ENCODE peak calls at places on chromosomes 11 and 22, in five cellular contexts. One of them, this sample, is unnamed.

GRCh38 chr22:46029574-46030200 is 52.7 kb upstream of the WNT7B start:
- DNase-seq in H9: no peak
- DNase-seq in mesenchymal stem cell: no peak
- DNase-seq in H1: no peak
- DNase-seq in mesendoderm: no peak
- DNase-seq in this sample: no peak

GRCh38 chr11:76317296-76317695 is 63.6 kb downstream of the THAP12 start:
- DNase-seq in H9: no peak
- DNase-seq in mesenchymal stem cell: no peak
- DNase-seq in H1: no peak
- DNase-seq in mesendoderm: no peak
- DNase-seq in this sample: no peak

GRCh38 chr11:75164318-75164827 is 13.5 kb downstream of the SLCO2B1 start:
- DNase-seq in H9: no peak
- DNase-seq in mesenchymal stem cell: no peak
- DNase-seq in H1: no peak
- DNase-seq in mesendoderm: no peak
- DNase-seq in this sample: no peak

GRCh38 chr11:105392546-105392945 is 217.3 kb upstream of the GRIA4 start:
- DNase-seq in H9: no peak
- DNase-seq in mesenchymal stem cell: peak
- DNase-seq in H1: no peak
- DNase-seq in mesendoderm: no peak
- DNase-seq in this sample: no peak

GRCh38 chr22:42437488-42438292 is 5.5 kb upstream of the NFAM1 start:
- DNase-seq in H9: peak
- DNase-seq in mesenchymal stem cell: peak
- DNase-seq in H1: peak
- DNase-seq in mesendoderm: peak
- DNase-seq in this sample: peak

GRCh38 chr11:92296138-92296515 is 71.5 kb downstream of the FAT3 start:
- DNase-seq in H9: no peak
- DNase-seq in mesenchymal stem cell: peak
- DNase-seq in H1: no peak
- DNase-seq in mesendoderm: no peak
- DNase-seq in this sample: no peak

GRCh38 chr11:94330789-94331188 is 26.4 kb downstream of the IZUMO1R start:
- DNase-seq in H9: no peak
- DNase-seq in mesenchymal stem cell: no peak
- DNase-seq in H1: no peak
- DNase-seq in mesendoderm: no peak
- DNase-seq in this sample: no peak

GRCh38 chr11:11081786-11082185 is 223.9 kb upstream of the ZBED5 start:
- DNase-seq in H9: peak
- DNase-seq in mesenchymal stem cell: peak
- DNase-seq in H1: no peak
- DNase-seq in mesendoderm: peak
- DNase-seq in this sample: no peak

GRCh38 chr11:102589047-102589459 is 36.1 kb downstream of the MMP20 start:
- DNase-seq in H9: no peak
- DNase-seq in mesenchymal stem cell: no peak
- DNase-seq in H1: no peak
- DNase-seq in mesendoderm: no peak
- DNase-seq in this sample: no peak

GRCh38 chr11:33699515-33700424 is 856 bp downstream of the C11orf91 start:
- DNase-seq in H9: no peak
- DNase-seq in mesenchymal stem cell: no peak
- DNase-seq in H1: no peak
- DNase-seq in mesendoderm: peak
- DNase-seq in this sample: no peak

GRCh38 chr11:69004411-69005182 is 8.4 kb downstream of the MRGPRF start:
- DNase-seq in H9: peak
- DNase-seq in mesenchymal stem cell: no peak
- DNase-seq in H1: no peak
- DNase-seq in mesendoderm: no peak
- DNase-seq in this sample: no peak

GRCh38 chr11:3167143-3168119 is 2.3 kb upstream of the OSBPL5 start:
- DNase-seq in H9: no peak
- DNase-seq in mesenchymal stem cell: no peak
- DNase-seq in H1: no peak
- DNase-seq in mesendoderm: no peak
- DNase-seq in this sample: no peak

GRCh38 chr11:57321996-57322880 is 2.5 kb downstream of the TNKS1BP1 start:
- DNase-seq in H9: peak
- DNase-seq in mesenchymal stem cell: peak
- DNase-seq in H1: peak
- DNase-seq in mesendoderm: peak
- DNase-seq in this sample: peak

GRCh38 chr11:114060402-114061052 is 1.0 kb downstream of the ZBTB16 start:
- DNase-seq in H9: peak
- DNase-seq in mesenchymal stem cell: peak
- DNase-seq in H1: peak
- DNase-seq in mesendoderm: no peak
- DNase-seq in this sample: peak

GRCh38 chr11:47923667-47924066 is 56.7 kb upstream of the PTPRJ start:
- DNase-seq in H9: no peak
- DNase-seq in mesenchymal stem cell: peak
- DNase-seq in H1: no peak
- DNase-seq in mesendoderm: no peak
- DNase-seq in this sample: no peak

GRCh38 chr11:59776210-59777066 is 21.3 kb downstream of the STX3 start:
- DNase-seq in H9: no peak
- DNase-seq in mesenchymal stem cell: peak
- DNase-seq in H1: no peak
- DNase-seq in mesendoderm: no peak
- DNase-seq in this sample: no peak

GRCh38 chr11:112368402-112368801 is 107.7 kb upstream of the PLET1 start:
- DNase-seq in H9: no peak
- DNase-seq in mesenchymal stem cell: no peak
- DNase-seq in H1: no peak
- DNase-seq in mesendoderm: no peak
- DNase-seq in this sample: no peak

GRCh38 chr11:61766353-61766841 is 14.0 kb downstream of the MYRF start:
- DNase-seq in H9: no peak
- DNase-seq in mesenchymal stem cell: peak
- DNase-seq in H1: no peak
- DNase-seq in mesendoderm: no peak
- DNase-seq in this sample: no peak

GRCh38 chr11:64233913-64234839 is at the start of gene VEGFB:
- DNase-seq in H9: no peak
- DNase-seq in mesenchymal stem cell: peak
- DNase-seq in H1: peak
- DNase-seq in mesendoderm: no peak
- DNase-seq in this sample: no peak

GRCh38 chr11:40185793-40186192 is 1273.7 kb downstream of the LRRC4C start:
- DNase-seq in H9: no peak
- DNase-seq in mesenchymal stem cell: no peak
- DNase-seq in H1: no peak
- DNase-seq in mesendoderm: no peak
- DNase-seq in this sample: no peak

GRCh38 chr22:20750461-20751184 is 23.3 kb upstream of the SERPIND1 start:
- DNase-seq in H9: no peak
- DNase-seq in mesenchymal stem cell: peak
- DNase-seq in H1: no peak
- DNase-seq in mesendoderm: no peak
- DNase-seq in this sample: no peak

GRCh38 chr11:75797116-75797515 is 17.9 kb upstream of the UVRAG start:
- DNase-seq in H9: no peak
- DNase-seq in mesenchymal stem cell: no peak
- DNase-seq in H1: no peak
- DNase-seq in mesendoderm: no peak
- DNase-seq in this sample: no peak

GRCh38 chr22:34975721-34976120 is 90.2 kb upstream of the ISX start:
- DNase-seq in H9: peak
- DNase-seq in mesenchymal stem cell: no peak
- DNase-seq in H1: no peak
- DNase-seq in mesendoderm: peak
- DNase-seq in this sample: no peak

GRCh38 chr22:32880906-32881596 is 79.5 kb downstream of the TIMP3 start:
- DNase-seq in H9: no peak
- DNase-seq in mesenchymal stem cell: peak
- DNase-seq in H1: no peak
- DNase-seq in mesendoderm: peak
- DNase-seq in this sample: no peak

GRCh38 chr11:35357893-35358292 is 61.5 kb downstream of the SLC1A2 start:
- DNase-seq in H9: no peak
- DNase-seq in mesenchymal stem cell: peak
- DNase-seq in H1: no peak
- DNase-seq in mesendoderm: no peak
- DNase-seq in this sample: no peak

GRCh38 chr22:22877523-22878210 is 9.9 kb upstream of the IGLL5 start:
- DNase-seq in H9: peak
- DNase-seq in mesenchymal stem cell: peak
- DNase-seq in H1: peak
- DNase-seq in mesendoderm: peak
- DNase-seq in this sample: peak

DNA sequence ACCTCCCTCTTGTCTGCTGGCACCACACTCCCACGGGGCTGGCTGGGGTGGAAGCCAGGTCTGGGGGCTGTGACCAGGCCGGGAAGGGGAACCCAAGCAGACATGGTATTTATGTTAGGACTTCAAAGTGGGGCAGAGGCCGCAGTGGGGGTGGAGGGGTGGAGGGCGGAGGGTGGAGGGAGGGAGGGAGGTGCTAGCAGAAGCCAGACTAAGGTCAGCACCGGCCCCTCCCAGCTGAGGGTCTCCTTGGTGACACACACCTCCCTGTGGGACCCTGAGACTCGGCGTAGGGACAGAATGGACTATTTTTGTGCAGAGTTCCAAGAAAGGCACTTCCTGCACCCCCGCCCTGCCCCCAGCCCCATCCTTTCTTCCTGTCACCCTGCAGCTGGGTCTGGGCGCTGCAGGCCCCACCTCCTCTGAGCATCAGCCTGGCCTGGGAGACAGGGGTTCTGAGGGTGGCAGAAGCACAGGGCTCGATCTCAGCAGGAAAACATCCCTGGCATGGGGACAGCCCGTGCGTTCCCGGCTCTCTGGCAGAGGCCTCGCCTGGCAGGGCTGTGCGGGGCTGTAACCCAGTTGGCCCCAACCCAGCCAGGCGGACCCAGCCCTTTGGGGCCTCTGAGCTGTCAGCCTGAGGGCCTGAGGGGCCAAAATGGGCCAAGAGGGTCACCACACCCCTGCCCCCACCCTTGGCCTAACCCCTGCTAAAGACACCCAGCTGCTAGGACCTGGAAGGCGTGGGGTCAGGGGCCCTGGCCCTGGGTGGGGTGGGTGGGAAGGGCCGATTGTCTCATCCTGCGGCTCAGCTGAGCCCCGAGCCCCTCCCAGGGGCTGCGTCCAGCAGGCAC is 9.6 kb upstream of the CD248 start:
- DNase-seq in H9: no peak
- DNase-seq in mesenchymal stem cell: peak
- DNase-seq in H1: peak
- DNase-seq in mesendoderm: no peak
- DNase-seq in this sample: no peak
- H4K8ac ChIP-seq in H9: no peak
- H4K8ac ChIP-seq in mesenchymal stem cell: peak
- H4K8ac ChIP-seq in H1: no peak
- H4K8ac ChIP-seq in mesendoderm: no peak
- H4K8ac ChIP-seq in this sample: no peak

DNA sequence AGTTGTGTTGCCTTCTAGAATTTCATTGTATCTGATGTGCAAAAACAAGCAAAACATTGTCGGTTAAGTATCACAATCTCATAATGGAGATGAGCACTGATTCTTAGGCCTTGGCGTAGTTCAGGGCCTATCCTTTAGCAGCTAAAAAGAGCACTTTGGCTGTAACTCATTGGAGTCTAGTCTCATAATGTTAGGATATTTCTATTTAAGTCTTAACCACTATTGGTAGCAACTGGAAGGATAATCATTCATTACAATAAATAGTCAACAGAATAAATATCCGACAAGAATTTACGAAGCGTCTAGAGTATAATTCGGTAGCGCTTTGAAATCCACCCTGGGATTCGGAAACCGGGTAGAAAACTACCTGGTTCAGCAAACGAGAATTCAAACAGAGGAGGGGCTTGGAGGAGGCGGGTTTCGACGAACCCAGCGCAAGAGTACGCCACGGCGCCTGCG is 461 bp upstream of the EED start:
- DNase-seq in H9: peak
- DNase-seq in mesenchymal stem cell: no peak
- DNase-seq in H1: no peak
- DNase-seq in mesendoderm: peak
- DNase-seq in this sample: no peak
- H4K8ac ChIP-seq in H9: no peak
- H4K8ac ChIP-seq in mesenchymal stem cell: no peak
- H4K8ac ChIP-seq in H1: no peak
- H4K8ac ChIP-seq in mesendoderm: no peak
- H4K8ac ChIP-seq in this sample: no peak

GRCh38 chr22:19478086-19478392 is 954 bp downstream of the UFD1 start:
- DNase-seq in H9: no peak
- DNase-seq in mesenchymal stem cell: peak
- DNase-seq in H1: no peak
- DNase-seq in mesendoderm: no peak
- DNase-seq in this sample: no peak

GRCh38 chr22:19477321-19478085 is 1.5 kb downstream of the UFD1 start:
- DNase-seq in H9: no peak
- DNase-seq in mesenchymal stem cell: no peak
- DNase-seq in H1: no peak
- DNase-seq in mesendoderm: peak
- DNase-seq in this sample: no peak

GRCh38 chr22:19479358-19480172 is at the start of gene CDC45:
- DNase-seq in H9: peak
- DNase-seq in mesenchymal stem cell: peak
- DNase-seq in H1: peak
- DNase-seq in mesendoderm: peak
- DNase-seq in this sample: peak

GRCh38 chr22:19480173-19480568 is 451 bp downstream of the CDC45 start:
- DNase-seq in H9: no peak
- DNase-seq in mesenchymal stem cell: no peak
- DNase-seq in H1: no peak
- DNase-seq in mesendoderm: no peak
- DNase-seq in this sample: no peak

GRCh38 chr22:19478466-19479357 is at the start of gene UFD1:
- DNase-seq in H9: peak
- DNase-seq in mesenchymal stem cell: peak
- DNase-seq in H1: peak
- DNase-seq in mesendoderm: peak
- DNase-seq in this sample: peak
- H4K8ac ChIP-seq in H9: no peak
- H4K8ac ChIP-seq in mesenchymal stem cell: peak
- H4K8ac ChIP-seq in H1: peak
- H4K8ac ChIP-seq in mesendoderm: no peak
- H4K8ac ChIP-seq in this sample: no peak

GRCh38 chr11:43693069-43693468 is 12.5 kb downstream of the HSD17B12 start:
- DNase-seq in H9: no peak
- DNase-seq in mesenchymal stem cell: no peak
- DNase-seq in H1: no peak
- DNase-seq in mesendoderm: no peak
- DNase-seq in this sample: no peak

GRCh38 chr11:43694477-43694876 is 13.9 kb downstream of the HSD17B12 start:
- DNase-seq in H9: no peak
- DNase-seq in mesenchymal stem cell: no peak
- DNase-seq in H1: no peak
- DNase-seq in mesendoderm: no peak
- DNase-seq in this sample: no peak

GRCh38 chr11:43699879-43700278 is 19.3 kb downstream of the HSD17B12 start:
- DNase-seq in H9: no peak
- DNase-seq in mesenchymal stem cell: no peak
- DNase-seq in H1: no peak
- DNase-seq in mesendoderm: no peak
- DNase-seq in this sample: no peak

GRCh38 chr11:43693731-43694130 is 13.2 kb downstream of the HSD17B12 start:
- DNase-seq in H9: no peak
- DNase-seq in mesenchymal stem cell: no peak
- DNase-seq in H1: no peak
- DNase-seq in mesendoderm: no peak
- DNase-seq in this sample: no peak

GRCh38 chr11:43697679-43698078 is 17.1 kb downstream of the HSD17B12 start:
- DNase-seq in H9: no peak
- DNase-seq in mesenchymal stem cell: peak
- DNase-seq in H1: no peak
- DNase-seq in mesendoderm: no peak
- DNase-seq in this sample: no peak
- H4K8ac ChIP-seq in H9: no peak
- H4K8ac ChIP-seq in mesenchymal stem cell: no peak
- H4K8ac ChIP-seq in H1: no peak
- H4K8ac ChIP-seq in mesendoderm: no peak
- H4K8ac ChIP-seq in this sample: no peak